ENCODE peak calls at places on chromosomes 1 and 21, in ten cellular contexts. B is gastrocnemius medialis; H is activated CD4-positive, alpha-beta memory T cell treated with anti-CD3 and anti-CD28 coated beads, Interleukin-2, amount 10 ng/mL, durations not matched to agents 7 days and 5 days; K is activated CD8-positive, alpha-beta T cell treated with anti-CD3 and anti-CD28 coated beads for 36 hours; W is A673; L is naive thymus-derived CD8-positive, alpha-beta T cell; R is iris pigment epithelial cell; I is left ventricle myocardium inferior; O is stimulated activated naive CD8-positive, alpha-beta T cell treated with anti-CD3 and anti-CD28 coated beads, Interleukin-15, Interleukin-2, amounts not matched to agents 100 U/mL and 50 U/mL, for 24 hours; A is anterior cingulate cortex. C is an unnamed sample.

GRCh38 chr1:180153032-180153431 is 1.6 kb upstream of the QSOX1 start:
- DNase-seq in I (no peak), W (no peak), O (no peak), H (no peak), A (no peak), R (no peak), L (no peak), B (no peak), K (no peak), C (no peak)

GRCh38 chr1:169044296-169044695 is 62.2 kb upstream of the ATP1B1 start:
- DNase-seq in L (peak; percentile 59), B (no peak), I (no peak), H (peak; percentile 68), A (no peak), O (peak; percentile 25), R (no peak), K (peak; percentile 68), W (no peak), C (no peak)

GRCh38 chr1:162003061-162003824 is 20.4 kb downstream of the OLFML2B start:
- DNase-seq in W (no peak), B (peak; percentile 34), O (no peak), K (no peak), A (no peak), R (peak; percentile 72), L (no peak), H (no peak), I (no peak), C (peak; percentile 19)

GRCh38 chr1:7469255-7469938 is 301.7 kb upstream of the VAMP3 start:
- DNase-seq in W (peak; percentile 58), O (no peak), H (no peak), A (no peak), I (no peak), R (peak; percentile 11), K (no peak), L (no peak), B (no peak), C (no peak)

GRCh38 chr21:38487906-38488639 is 10.2 kb downstream of the ERG start:
- DNase-seq in H (no peak), A (no peak), B (no peak), L (no peak), R (no peak), O (no peak), W (no peak), I (no peak), K (no peak), C (no peak)

GRCh38 chr1:241274693-241275092 is 82.3 kb downstream of the RGS7 start:
- DNase-seq in O (no peak), K (no peak), W (no peak), A (no peak), H (no peak), L (no peak), B (no peak), I (no peak), R (no peak), C (no peak)

GRCh38 chr1:40059292-40059959 is 18.9 kb downstream of the CAP1 start:
- DNase-seq in O (no peak), B (no peak), K (peak; percentile 57), W (peak; percentile 81), R (peak; percentile 79), A (no peak), L (peak; percentile 61), I (no peak), H (peak; percentile 32), C (no peak)

GRCh38 chr1:80918365-80918764 is 882.4 kb upstream of the ADGRL2 start:
- DNase-seq in O (no peak), H (no peak), W (no peak), K (no peak), I (no peak), L (no peak), R (peak; percentile 40), A (no peak), B (no peak), C (no peak)

GRCh38 chr1:40630488-40631223 is 34.8 kb downstream of the RIMS3 start:
- DNase-seq in A (no peak), W (peak; percentile 55), I (no peak), H (peak; percentile 27), L (no peak), K (peak; percentile 58), B (no peak), O (peak; percentile 43), R (peak; percentile 45), C (peak; percentile 56)

GRCh38 chr1:228149341-228150020 is at the start of gene GJC2:
- DNase-seq in I (peak; percentile 65), L (no peak), A (no peak), H (no peak), W (no peak), R (no peak), K (no peak), B (no peak), O (no peak), C (peak; percentile 43)

GRCh38 chr1:2611034-2611501 is 21.7 kb downstream of the MMEL1 start:
- DNase-seq in A (no peak), L (no peak), B (no peak), W (peak; percentile 35), I (no peak), K (peak; percentile 51), H (no peak), R (peak; percentile 12), O (peak; percentile 45), C (peak; percentile 78)

GRCh38 chr1:160755864-160756616 is 17.0 kb downstream of the SLAMF7 start:
- DNase-seq in K (peak; percentile 70), O (peak; percentile 58), B (no peak), R (no peak), I (no peak), L (no peak), H (peak; percentile 52), W (no peak), A (no peak), C (no peak)